ENCODE peak calls at places on chromosome 22, in five cellular contexts. R is CD8-positive, alpha-beta memory T cell; M is psoas muscle; W is fibroblast of lung; A is GM23248. Q is an unnamed sample.

GRCh38 chr22:37060801-37061610 is 9.5 kb downstream of the KCTD17 start:
- DNase-seq in R (no peak), M (no peak), A (no peak), W (no peak), Q (no peak)

GRCh38 chr22:17213976-17214375 is 5.3 kb downstream of the ADA2 start:
- DNase-seq in A (peak; percentile 57), W (peak; percentile 39), M (peak; percentile 83), R (peak; percentile 46), Q (peak; percentile 32)

GRCh38 chr22:37177221-37177620 is 10.8 kb downstream of the C1QTNF6 start:
- DNase-seq in A (no peak), M (peak; percentile 25), R (no peak), W (no peak), Q (no peak)

GRCh38 chr22:33049125-33049729 is 9.0 kb downstream of the SYN3 start:
- DNase-seq in A (peak; percentile 83), M (peak; percentile 81), W (peak; percentile 77), R (peak; percentile 30), Q (peak; percentile 73)

GRCh38 chr22:38144025-38144405 is 33.5 kb upstream of the BAIAP2L2 start:
- DNase-seq in A (no peak), M (no peak), R (no peak), W (no peak), Q (no peak)

GRCh38 chr22:37880668-37881440 is 25.2 kb upstream of the MICALL1 start:
- DNase-seq in R (no peak), A (peak; percentile 81), W (peak; percentile 63), M (no peak), Q (no peak)

GRCh38 chr22:35742342-35743100 is 24.8 kb downstream of the APOL5 start:
- DNase-seq in W (peak; percentile 76), A (peak; percentile 92), M (no peak), R (no peak), Q (peak; percentile 83)

GRCh38 chr22:11627798-11628650 is 3900.0 kb upstream of the OR11H1 start:
- DNase-seq in R (no peak), W (no peak), A (no peak), M (peak; percentile 41), Q (no peak)

GRCh38 chr22:36385491-36386350 is 2.0 kb downstream of the MYH9 start:
- DNase-seq in R (peak; percentile 60), A (peak; percentile 81), M (peak; percentile 76), W (no peak), Q (peak; percentile 86)

GRCh38 chr22:50361222-50361621 is 18.1 kb downstream of the PPP6R2 start:
- DNase-seq in W (no peak), A (no peak), M (no peak), R (no peak), Q (no peak)
- H3K27me3 ChIP-seq in W (no peaks in the 10 kb centered on the region), A (no peaks in the 10 kb centered on the region), M (no peaks in the 10 kb centered on the region), R (no peaks in the 10 kb centered on the region), Q (no peaks in the 10 kb centered on the region)

DNA sequence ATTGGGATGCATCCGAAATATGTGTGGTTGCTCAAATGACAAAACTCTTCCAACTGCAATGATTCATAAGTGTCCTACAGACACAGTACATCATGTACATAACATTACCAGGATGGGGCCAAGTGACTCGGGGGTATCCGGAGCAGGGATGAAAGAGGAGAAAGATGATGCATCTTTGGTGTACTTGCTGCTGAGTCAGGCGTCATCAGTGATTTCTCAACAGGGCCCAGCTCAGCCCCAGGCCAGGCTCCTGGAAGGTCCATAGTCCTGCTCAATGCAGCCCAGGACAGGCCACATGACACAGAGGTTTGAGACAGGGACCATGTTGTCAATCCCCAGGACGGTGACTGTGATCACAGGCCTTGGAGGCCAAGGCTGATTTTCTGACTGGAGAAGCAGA is 59.3 kb downstream of the GGTLC2 start:
- DNase-seq in A (peak; percentile 76), W (peak; percentile 80), M (no peak), R (no peak), Q (peak; percentile 56)
- H3K27me3 ChIP-seq in A (peaks cover 11% of the 10 kb centered on the region), W (no peaks in the 10 kb centered on the region), M (no peaks in the 10 kb centered on the region), R (no peaks in the 10 kb centered on the region), Q (no peaks in the 10 kb centered on the region)

DNA sequence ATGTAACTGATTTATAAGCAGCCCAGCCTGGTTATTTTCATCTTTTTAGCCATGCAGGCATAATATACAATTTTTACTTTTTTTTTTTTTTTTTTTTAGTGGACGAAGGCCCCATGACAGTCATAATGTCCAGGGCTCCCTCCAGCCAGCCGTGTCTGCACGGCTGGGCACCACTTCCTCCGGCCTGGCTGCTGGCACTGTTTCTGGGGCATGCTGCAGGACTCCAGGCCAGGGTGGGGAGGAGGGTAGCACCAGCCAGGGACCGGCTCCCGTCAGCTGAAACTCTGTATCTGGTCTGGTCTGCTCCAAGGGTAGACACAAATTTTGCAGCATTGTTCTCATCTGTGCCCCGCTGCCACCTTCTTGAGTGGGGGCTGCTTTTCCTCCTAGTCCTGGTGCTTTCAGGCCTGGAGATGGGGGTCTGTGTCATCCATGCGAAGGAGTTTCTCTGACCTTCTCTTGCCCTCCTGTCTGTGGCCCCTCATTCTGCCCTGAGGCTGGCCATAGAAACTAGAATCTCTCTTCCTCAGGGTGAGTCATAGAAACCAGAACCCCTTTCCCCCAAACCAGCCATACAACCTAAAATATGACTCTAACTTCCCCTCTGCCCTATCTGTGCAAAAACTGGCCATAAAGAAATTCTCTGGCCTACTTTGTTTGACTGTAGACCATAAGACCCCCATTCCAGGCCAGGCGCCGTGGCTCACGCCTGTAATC is 9.2 kb upstream of the RRP7A start:
- DNase-seq in M (no peak), W (no peak), R (no peak), A (no peak), Q (no peak)
- H3K27me3 ChIP-seq in M (no peaks in the 10 kb centered on the region), W (peaks cover 6% of the 10 kb centered on the region), R (no peaks in the 10 kb centered on the region), A (no peaks in the 10 kb centered on the region), Q (no peaks in the 10 kb centered on the region)

GRCh38 chr22:44955102-44955501 is 54.7 kb downstream of the PHF21B start:
- DNase-seq in M (no peak), W (no peak), R (no peak), A (no peak), Q (no peak)

GRCh38 chr22:44952863-44953790 is 56.7 kb downstream of the PHF21B start:
- DNase-seq in M (no peak), R (no peak), W (no peak), A (no peak), Q (no peak)

GRCh38 chr22:44954113-44954512 is 55.7 kb downstream of the PHF21B start:
- DNase-seq in W (no peak), R (no peak), M (no peak), A (no peak), Q (no peak)

GRCh38 chr22:44956835-44957234 is 53.0 kb downstream of the PHF21B start:
- DNase-seq in R (no peak), W (no peak), M (no peak), A (no peak), Q (no peak)

GRCh38 chr22:44957267-44957905 is 52.4 kb downstream of the PHF21B start:
- DNase-seq in M (no peak), A (peak; percentile 22), W (no peak), R (no peak), Q (no peak)
- H3K27me3 ChIP-seq in M (no peaks in the 10 kb centered on the region), A (peaks cover 61% of the 10 kb centered on the region), W (no peaks in the 10 kb centered on the region), R (no peaks in the 10 kb centered on the region), Q (peaks cover 5% of the 10 kb centered on the region)

Q was measured in MG63.